ENCODE peak calls at places on chromosome 14, in six cellular contexts. One of them, this sample, is unnamed.

GRCh38 chr14:94011795-94012194 is 14.3 kb upstream of the OTUB2 start:
- DNase-seq in naive thymus-derived CD8-positive, alpha-beta T cell: no peak
- DNase-seq in stromal cell of bone marrow: no peak
- DNase-seq in hepatic stellate cell: peak; percentile 55
- DNase-seq in ELR: no peak
- DNase-seq in activated CD4-positive, alpha-beta T cell treated with anti-CD3 and anti-CD28 coated beads, Interleukin-2, amount 50 U/mL, for 1 hour: peak; percentile 15
- DNase-seq in this sample: no peak

GRCh38 chr14:68244272-68244975 is 424.8 kb downstream of the RAD51B start:
- DNase-seq in stromal cell of bone marrow: no peak
- DNase-seq in ELR: no peak
- DNase-seq in activated CD4-positive, alpha-beta T cell treated with anti-CD3 and anti-CD28 coated beads, Interleukin-2, amount 50 U/mL, for 1 hour: no peak
- DNase-seq in naive thymus-derived CD8-positive, alpha-beta T cell: no peak
- DNase-seq in hepatic stellate cell: no peak
- DNase-seq in this sample: no peak

GRCh38 chr14:76947838-76948184 is 80.7 kb downstream of the IRF2BPL start:
- DNase-seq in stromal cell of bone marrow: no peak
- DNase-seq in ELR: no peak
- DNase-seq in naive thymus-derived CD8-positive, alpha-beta T cell: no peak
- DNase-seq in hepatic stellate cell: no peak
- DNase-seq in activated CD4-positive, alpha-beta T cell treated with anti-CD3 and anti-CD28 coated beads, Interleukin-2, amount 50 U/mL, for 1 hour: no peak
- DNase-seq in this sample: no peak

GRCh38 chr14:60242420-60242819 is 6.6 kb upstream of the PPM1A start:
- DNase-seq in ELR: no peak
- DNase-seq in activated CD4-positive, alpha-beta T cell treated with anti-CD3 and anti-CD28 coated beads, Interleukin-2, amount 50 U/mL, for 1 hour: no peak
- DNase-seq in naive thymus-derived CD8-positive, alpha-beta T cell: no peak
- DNase-seq in hepatic stellate cell: no peak
- DNase-seq in stromal cell of bone marrow: no peak
- DNase-seq in this sample: no peak

GRCh38 chr14:64504310-64504896 is at the start of gene ZBTB1:
- DNase-seq in naive thymus-derived CD8-positive, alpha-beta T cell: peak; percentile 80
- DNase-seq in stromal cell of bone marrow: peak; percentile 65
- DNase-seq in activated CD4-positive, alpha-beta T cell treated with anti-CD3 and anti-CD28 coated beads, Interleukin-2, amount 50 U/mL, for 1 hour: peak; percentile 76
- DNase-seq in hepatic stellate cell: peak; percentile 76
- DNase-seq in ELR: peak; percentile 83
- DNase-seq in this sample: peak; percentile 68

GRCh38 chr14:74538411-74539391 is 45.1 kb downstream of the ISCA2 start:
- DNase-seq in activated CD4-positive, alpha-beta T cell treated with anti-CD3 and anti-CD28 coated beads, Interleukin-2, amount 50 U/mL, for 1 hour: no peak
- DNase-seq in stromal cell of bone marrow: no peak
- DNase-seq in ELR: no peak
- DNase-seq in hepatic stellate cell: no peak
- DNase-seq in naive thymus-derived CD8-positive, alpha-beta T cell: no peak
- DNase-seq in this sample: no peak

GRCh38 chr14:99015833-99016232 is 256.2 kb downstream of the BCL11B start:
- DNase-seq in stromal cell of bone marrow: no peak
- DNase-seq in activated CD4-positive, alpha-beta T cell treated with anti-CD3 and anti-CD28 coated beads, Interleukin-2, amount 50 U/mL, for 1 hour: no peak
- DNase-seq in hepatic stellate cell: no peak
- DNase-seq in ELR: no peak
- DNase-seq in naive thymus-derived CD8-positive, alpha-beta T cell: no peak
- DNase-seq in this sample: no peak

GRCh38 chr14:90553921-90554336 is 157.1 kb downstream of the CALM1 start:
- DNase-seq in ELR: no peak
- DNase-seq in naive thymus-derived CD8-positive, alpha-beta T cell: no peak
- DNase-seq in activated CD4-positive, alpha-beta T cell treated with anti-CD3 and anti-CD28 coated beads, Interleukin-2, amount 50 U/mL, for 1 hour: no peak
- DNase-seq in hepatic stellate cell: no peak
- DNase-seq in stromal cell of bone marrow: no peak
- DNase-seq in this sample: no peak

GRCh38 chr14:68284834-68285233 is 465.3 kb downstream of the RAD51B start:
- DNase-seq in hepatic stellate cell: no peak
- DNase-seq in stromal cell of bone marrow: no peak
- DNase-seq in naive thymus-derived CD8-positive, alpha-beta T cell: no peak
- DNase-seq in ELR: no peak
- DNase-seq in activated CD4-positive, alpha-beta T cell treated with anti-CD3 and anti-CD28 coated beads, Interleukin-2, amount 50 U/mL, for 1 hour: no peak
- DNase-seq in this sample: no peak

GRCh38 chr14:59346796-59347510 is 118.2 kb downstream of the GPR135 start:
- DNase-seq in hepatic stellate cell: peak; percentile 9
- DNase-seq in naive thymus-derived CD8-positive, alpha-beta T cell: no peak
- DNase-seq in ELR: no peak
- DNase-seq in stromal cell of bone marrow: no peak
- DNase-seq in activated CD4-positive, alpha-beta T cell treated with anti-CD3 and anti-CD28 coated beads, Interleukin-2, amount 50 U/mL, for 1 hour: no peak
- DNase-seq in this sample: no peak

GRCh38 chr14:68603682-68604360 is 189.0 kb downstream of the ZFP36L1 start:
- DNase-seq in naive thymus-derived CD8-positive, alpha-beta T cell: no peak
- DNase-seq in activated CD4-positive, alpha-beta T cell treated with anti-CD3 and anti-CD28 coated beads, Interleukin-2, amount 50 U/mL, for 1 hour: no peak
- DNase-seq in ELR: no peak
- DNase-seq in stromal cell of bone marrow: no peak
- DNase-seq in hepatic stellate cell: no peak
- DNase-seq in this sample: no peak

GRCh38 chr14:25436906-25437305 is 387.0 kb upstream of the STXBP6 start:
- DNase-seq in stromal cell of bone marrow: no peak
- DNase-seq in activated CD4-positive, alpha-beta T cell treated with anti-CD3 and anti-CD28 coated beads, Interleukin-2, amount 50 U/mL, for 1 hour: no peak
- DNase-seq in hepatic stellate cell: no peak
- DNase-seq in naive thymus-derived CD8-positive, alpha-beta T cell: no peak
- DNase-seq in ELR: no peak
- DNase-seq in this sample: no peak

GRCh38 chr14:65850429-65851145 is 438.1 kb downstream of the FUT8 start:
- DNase-seq in activated CD4-positive, alpha-beta T cell treated with anti-CD3 and anti-CD28 coated beads, Interleukin-2, amount 50 U/mL, for 1 hour: peak; percentile 55
- DNase-seq in naive thymus-derived CD8-positive, alpha-beta T cell: no peak
- DNase-seq in ELR: peak; percentile 3
- DNase-seq in stromal cell of bone marrow: no peak
- DNase-seq in hepatic stellate cell: no peak
- DNase-seq in this sample: no peak